ENCODE peak calls at places on chromosomes 12 and 14, in four cellular contexts. One of them, this sample, is unnamed.

GRCh38 chr12:12715459-12716150 is 1.6 kb upstream of the CDKN1B start:
- DNase-seq in WTC11: no peak
- DNase-seq in K562: peak
- DNase-seq in HepG2: no peak
- DNase-seq in this sample: no peak

GRCh38 chr14:99266181-99267178 is 5.5 kb downstream of the BCL11B start:
- DNase-seq in WTC11: peak
- DNase-seq in HepG2: peak
- DNase-seq in K562: peak
- DNase-seq in this sample: no peak

GRCh38 chr12:48782457-48783395 is 6.2 kb downstream of the ADCY6 start:
- DNase-seq in HepG2: no peak
- DNase-seq in K562: no peak
- DNase-seq in WTC11: no peak
- DNase-seq in this sample: no peak

GRCh38 chr14:90795744-90796143 is 20.5 kb downstream of the TTC7B start:
- DNase-seq in HepG2: no peak
- DNase-seq in K562: no peak
- DNase-seq in WTC11: no peak
- DNase-seq in this sample: no peak

GRCh38 chr12:43407816-43408645 is 144.0 kb downstream of the ADAMTS20 start:
- DNase-seq in K562: no peak
- DNase-seq in HepG2: no peak
- DNase-seq in WTC11: no peak
- DNase-seq in this sample: no peak

GRCh38 chr12:34398706-34399630 is 376.7 kb downstream of the ALG10 start:
- DNase-seq in WTC11: peak
- DNase-seq in HepG2: no peak
- DNase-seq in K562: no peak
- DNase-seq in this sample: no peak

GRCh38 chr14:22491683-22492483 is 97.1 kb downstream of the DAD1 start:
- DNase-seq in K562: no peak
- DNase-seq in HepG2: no peak
- DNase-seq in WTC11: no peak
- DNase-seq in this sample: no peak

GRCh38 chr12:67661311-67662011 is 12.9 kb downstream of the DYRK2 start:
- DNase-seq in K562: no peak
- DNase-seq in HepG2: no peak
- DNase-seq in WTC11: no peak
- DNase-seq in this sample: no peak

GRCh38 chr12:90964616-90965015 is 9.6 kb upstream of the CCER1 start:
- DNase-seq in WTC11: no peak
- DNase-seq in HepG2: no peak
- DNase-seq in K562: no peak
- DNase-seq in this sample: no peak

GRCh38 chr14:82113007-82113406 is 579.4 kb upstream of the SEL1L start:
- DNase-seq in HepG2: no peak
- DNase-seq in K562: no peak
- DNase-seq in WTC11: no peak
- DNase-seq in this sample: no peak

GRCh38 chr14:99756796-99757195 is 36.4 kb upstream of the EML1 start:
- DNase-seq in WTC11: no peak
- DNase-seq in HepG2: no peak
- DNase-seq in K562: no peak
- DNase-seq in this sample: no peak

GRCh38 chr12:25256826-25257225 is 6.1 kb upstream of the KRAS start:
- DNase-seq in K562: no peak
- DNase-seq in HepG2: no peak
- DNase-seq in WTC11: no peak
- DNase-seq in this sample: no peak
- TF ChIP-seq ETV6 in K562: no peak
- TF ChIP-seq ETV6 in HepG2: no peak
- TF ChIP-seq ETV6 in WTC11: no peak
- TF ChIP-seq ETV6 in this sample: no peak

GRCh38 chr14:104320611-104321086 is 182.3 kb downstream of the KIF26A start:
- DNase-seq in K562: no peak
- DNase-seq in HepG2: no peak
- DNase-seq in WTC11: peak
- DNase-seq in this sample: no peak

GRCh38 chr14:104318558-104319488 is 180.4 kb downstream of the KIF26A start:
- DNase-seq in WTC11: peak
- DNase-seq in K562: no peak
- DNase-seq in HepG2: no peak
- DNase-seq in this sample: no peak

GRCh38 chr14:104321151-104322130 is 183.1 kb downstream of the KIF26A start:
- DNase-seq in HepG2: no peak
- DNase-seq in WTC11: peak
- DNase-seq in K562: no peak
- DNase-seq in this sample: no peak

GRCh38 chr14:104317975-104318557 is 179.7 kb downstream of the KIF26A start:
- DNase-seq in HepG2: no peak
- DNase-seq in WTC11: no peak
- DNase-seq in K562: no peak
- DNase-seq in this sample: no peak

GRCh38 chr14:104319489-104320241 is 181.3 kb downstream of the KIF26A start:
- DNase-seq in WTC11: peak
- DNase-seq in HepG2: no peak
- DNase-seq in K562: no peak
- DNase-seq in this sample: no peak
- TF ChIP-seq ETV6 in WTC11: no peak
- TF ChIP-seq ETV6 in HepG2: no peak
- TF ChIP-seq ETV6 in K562: no peak
- TF ChIP-seq ETV6 in this sample: no peak

DNA sequence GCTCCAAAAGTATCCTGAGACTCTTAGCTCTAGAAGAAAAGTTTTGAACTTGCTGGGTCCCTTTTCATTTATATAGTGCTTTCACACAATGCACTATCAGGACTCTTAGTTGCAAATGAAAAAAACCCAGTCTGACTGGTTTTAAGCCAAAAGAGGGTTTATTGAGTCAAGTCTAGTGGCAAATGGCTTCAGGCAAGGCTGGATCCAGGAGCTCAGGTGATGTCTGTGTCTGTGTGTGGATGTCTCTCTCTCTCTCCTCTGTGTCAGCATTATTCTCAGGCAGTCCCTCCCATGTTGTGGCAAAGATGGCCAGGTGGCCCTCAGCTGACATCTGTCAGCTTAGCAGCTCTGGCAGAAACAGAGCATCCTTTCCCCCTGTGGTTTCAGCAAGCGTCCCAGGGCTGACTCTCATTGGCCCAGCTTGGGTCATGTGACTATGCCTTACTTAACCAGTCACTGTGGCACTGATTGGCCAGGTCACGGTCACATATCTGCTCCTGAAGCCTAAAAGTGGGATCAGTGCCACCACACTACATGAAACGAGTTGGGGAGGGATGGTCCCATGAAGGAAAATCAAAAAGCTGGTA is 6.2 kb downstream of the TMEM120B start:
- DNase-seq in HepG2: no peak
- DNase-seq in K562: peak
- DNase-seq in WTC11: no peak
- DNase-seq in this sample: no peak
- TF ChIP-seq ETV6 in HepG2: no peak
- TF ChIP-seq ETV6 in K562: no peak
- TF ChIP-seq ETV6 in WTC11: no peak
- TF ChIP-seq ETV6 in this sample: no peak

DNA sequence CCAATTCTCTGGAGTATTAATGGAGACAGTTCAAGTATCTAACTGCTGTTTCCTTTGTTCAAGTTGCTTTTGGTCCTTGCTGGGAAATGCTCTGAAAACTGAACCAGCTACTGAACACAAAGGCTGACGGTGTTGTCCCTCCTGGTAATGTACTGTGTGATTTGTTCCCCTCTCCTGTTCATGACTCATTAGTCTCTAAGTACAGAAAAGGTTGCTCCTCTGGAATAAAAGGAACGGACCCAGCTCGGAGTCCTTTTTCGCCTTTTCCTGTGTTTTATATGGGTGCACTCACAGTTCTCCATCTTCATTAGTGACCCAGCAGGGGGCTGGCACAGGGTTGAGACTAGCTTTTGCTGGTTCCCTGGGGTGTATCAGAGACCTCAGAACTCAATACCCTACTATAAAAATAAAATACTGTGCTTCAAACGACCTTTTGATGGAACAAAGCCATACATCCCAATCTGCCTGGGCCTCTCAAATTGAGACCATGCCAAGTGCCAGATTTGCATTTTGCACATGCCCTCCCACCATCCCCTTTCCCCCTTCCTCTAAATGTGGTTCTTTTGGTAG is 269.7 kb downstream of the RAD51B start:
- DNase-seq in WTC11: no peak
- DNase-seq in HepG2: no peak
- DNase-seq in K562: no peak
- DNase-seq in this sample: no peak
- TF ChIP-seq ETV6 in WTC11: no peak
- TF ChIP-seq ETV6 in HepG2: no peak
- TF ChIP-seq ETV6 in K562: no peak
- TF ChIP-seq ETV6 in this sample: no peak

DNA sequence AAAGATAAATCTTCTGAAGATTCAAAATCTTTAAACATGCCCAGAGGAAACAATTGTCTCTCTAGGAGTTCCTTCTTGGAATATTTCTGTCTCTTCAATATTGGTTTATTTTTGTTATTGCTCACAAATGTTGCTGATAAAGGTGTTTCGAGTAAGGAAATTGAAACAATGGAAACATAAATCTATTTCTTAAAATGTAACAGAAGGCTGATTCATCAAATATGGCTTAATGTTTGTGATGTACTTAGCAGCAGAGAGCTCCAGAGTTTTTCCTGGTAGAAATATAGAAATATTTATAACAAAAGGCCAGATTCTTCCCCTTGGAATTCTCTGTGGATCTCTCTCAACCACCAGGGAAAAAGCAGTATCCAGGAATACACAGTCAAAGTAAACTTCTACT is 149.2 kb upstream of the LRIG3 start:
- DNase-seq in K562: no peak
- DNase-seq in HepG2: no peak
- DNase-seq in WTC11: no peak
- DNase-seq in this sample: no peak
- TF ChIP-seq ETV6 in K562: no peak
- TF ChIP-seq ETV6 in HepG2: no peak
- TF ChIP-seq ETV6 in WTC11: no peak
- TF ChIP-seq ETV6 in this sample: no peak

DNA sequence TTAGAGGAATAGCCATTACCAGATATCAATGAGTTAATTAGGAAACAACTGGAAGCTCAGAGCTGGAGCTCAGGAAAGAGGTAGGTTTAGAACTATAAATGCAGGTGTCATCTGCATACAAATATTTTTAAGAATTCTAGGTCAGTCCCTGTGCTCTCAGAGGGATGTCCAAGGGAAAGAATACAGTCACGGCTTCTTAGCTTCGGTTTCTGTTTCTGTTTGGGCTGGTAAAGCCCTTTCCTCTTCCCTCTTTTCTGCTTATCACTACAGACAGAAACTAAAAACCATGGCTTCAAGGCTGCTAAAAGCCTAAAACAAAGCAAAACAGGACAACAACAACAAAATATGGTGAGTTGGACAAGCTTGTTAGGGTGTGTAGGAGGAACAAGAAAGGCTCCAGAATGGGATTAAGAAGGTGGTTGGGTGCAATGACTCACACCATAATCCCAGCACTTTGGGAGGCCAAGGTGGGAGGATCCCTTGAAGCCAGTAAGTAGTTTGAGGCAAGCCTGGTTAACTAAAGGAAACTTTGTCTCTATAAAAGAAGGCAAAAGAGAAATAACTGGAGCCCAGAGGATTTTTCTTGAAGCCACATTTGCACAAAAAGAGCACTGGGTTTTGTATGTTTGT is 113.0 kb downstream of the SEC23A start:
- DNase-seq in HepG2: no peak
- DNase-seq in K562: no peak
- DNase-seq in WTC11: no peak
- DNase-seq in this sample: peak
- TF ChIP-seq ETV6 in HepG2: no peak
- TF ChIP-seq ETV6 in K562: no peak
- TF ChIP-seq ETV6 in WTC11: no peak
- TF ChIP-seq ETV6 in this sample: no peak

DNA sequence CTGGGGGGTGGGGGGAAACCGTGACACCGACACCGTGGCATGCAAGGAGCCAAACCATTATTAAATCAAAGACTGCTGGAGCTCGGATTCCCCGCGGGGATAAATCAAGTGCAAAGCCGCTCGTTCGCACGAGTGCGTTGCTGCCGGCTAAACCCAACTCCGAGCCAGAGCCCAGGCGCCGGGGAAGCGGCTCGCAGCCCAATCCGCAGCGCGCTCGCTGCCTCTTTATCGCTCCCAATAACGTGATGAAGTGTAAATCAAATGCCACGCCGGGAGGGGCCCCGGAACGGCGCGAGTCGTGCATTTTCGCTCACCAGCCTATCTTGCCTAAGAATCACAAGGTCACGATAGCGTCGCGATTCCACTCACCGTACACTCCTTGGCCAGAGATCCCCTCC is 1.3 kb downstream of the MDGA2 start:
- DNase-seq in WTC11: peak
- DNase-seq in K562: no peak
- DNase-seq in HepG2: no peak
- DNase-seq in this sample: no peak
- TF ChIP-seq ETV6 in WTC11: no peak
- TF ChIP-seq ETV6 in K562: no peak
- TF ChIP-seq ETV6 in HepG2: no peak
- TF ChIP-seq ETV6 in this sample: no peak

This sample was measured in GM12878.